ENCODE peak calls at places on chromosomes 16 and 17, in seven cellular contexts. E, M, Z, W, P, O and I are unnamed samples.

GRCh38 chr16:72501739-72502653 is 330.0 kb upstream of the PMFBP1 start:
- DNase-seq in E (peak), M (peak), Z (peak), W (peak), P (peak), O (no peak), I (no peak)

GRCh38 chr17:45131616-45132301 is 556 bp downstream of the PLCD3 start:
- DNase-seq in E (peak), M (peak), Z (peak), W (no peak), P (no peak), O (peak), I (no peak)

GRCh38 chr17:50170662-50171370 is 5.0 kb downstream of the SGCA start:
- DNase-seq in E (no peak), M (no peak), Z (no peak), W (no peak), P (no peak), O (peak), I (no peak)

GRCh38 chr16:1945559-1946391 is 2.8 kb upstream of the MSRB1 start:
- DNase-seq in E (no peak), M (no peak), Z (no peak), W (no peak), P (no peak), O (peak), I (no peak)

GRCh38 chr16:86041807-86042206 is 142.8 kb downstream of the IRF8 start:
- DNase-seq in E (no peak), M (no peak), Z (no peak), W (no peak), P (no peak), O (no peak), I (no peak)

GRCh38 chr17:67994827-67995567 is 1.3 kb downstream of the C17orf58 start:
- DNase-seq in E (no peak), M (peak), Z (no peak), W (no peak), P (peak), O (no peak), I (no peak)

GRCh38 chr17:29291163-29291752 is 2.7 kb downstream of the NUFIP2 start:
- DNase-seq in E (no peak), M (peak), Z (peak), W (no peak), P (peak), O (no peak), I (no peak)

GRCh38 chr17:38602453-38602852 is 3.3 kb downstream of the SRCIN1 start:
- DNase-seq in E (no peak), M (peak), Z (no peak), W (no peak), P (no peak), O (no peak), I (no peak)

GRCh38 chr16:9053006-9053601 is 38.3 kb upstream of the HAPSTR1 start:
- DNase-seq in E (no peak), M (peak), Z (no peak), W (peak), P (no peak), O (peak), I (no peak)

GRCh38 chr17:1649844-1650409 is at the start of gene RILP:
- DNase-seq in E (no peak), M (no peak), Z (no peak), W (no peak), P (no peak), O (peak), I (no peak)

GRCh38 chr17:2911035-2911754 is 115.0 kb downstream of the RAP1GAP2 start:
- DNase-seq in E (no peak), M (no peak), Z (no peak), W (no peak), P (no peak), O (no peak), I (no peak)

GRCh38 chr17:49963626-49964538 is 5.1 kb upstream of the DLX4 start:
- DNase-seq in E (no peak), M (no peak), Z (no peak), W (no peak), P (no peak), O (no peak), I (no peak)

GRCh38 chr16:19860146-19861030 is 24.3 kb downstream of the GPRC5B start:
- DNase-seq in E (no peak), M (peak), Z (no peak), W (no peak), P (no peak), O (peak), I (no peak)

GRCh38 chr17:73307130-73307529 is 4.7 kb downstream of the CDC42EP4 start:
- DNase-seq in E (no peak), M (no peak), Z (no peak), W (peak), P (no peak), O (peak), I (no peak)

GRCh38 chr16:10828851-10829331 is 10.3 kb upstream of the TVP23A start:
- DNase-seq in E (no peak), M (peak), Z (no peak), W (peak), P (peak), O (peak), I (peak)

GRCh38 chr17:12637015-12637414 is 28.7 kb upstream of the MYOCD start:
- DNase-seq in E (no peak), M (peak), Z (no peak), W (no peak), P (peak), O (no peak), I (no peak)

GRCh38 chr16:1688807-1689560 is 10.9 kb downstream of the JPT2 start:
- DNase-seq in E (no peak), M (no peak), Z (no peak), W (no peak), P (no peak), O (no peak), I (no peak)

GRCh38 chr16:10575506-10576130 is 4.8 kb downstream of the EMP2 start:
- DNase-seq in E (no peak), M (peak), Z (no peak), W (no peak), P (no peak), O (no peak), I (no peak)

GRCh38 chr17:17001874-17002520 is 30.1 kb upstream of the TNFRSF13B start:
- DNase-seq in E (peak), M (peak), Z (peak), W (peak), P (no peak), O (peak), I (no peak)

GRCh38 chr17:7133424-7133823 is 18.8 kb upstream of the ASGR2 start:
- DNase-seq in E (no peak), M (peak), Z (no peak), W (no peak), P (no peak), O (peak), I (no peak)

GRCh38 chr16:69417537-69418199 is 6.8 kb upstream of the CYB5B start:
- DNase-seq in E (no peak), M (peak), Z (no peak), W (peak), P (no peak), O (no peak), I (no peak)

GRCh38 chr17:72345083-72345482 is 224.3 kb downstream of the SOX9 start:
- DNase-seq in E (no peak), M (no peak), Z (no peak), W (no peak), P (no peak), O (no peak), I (no peak)

GRCh38 chr17:3497101-3497500 is 21.3 kb downstream of the ASPA start:
- DNase-seq in E (no peak), M (no peak), Z (no peak), W (no peak), P (no peak), O (no peak), I (no peak)

GRCh38 chr16:83409347-83409746 is 398.4 kb upstream of the HSBP1 start:
- DNase-seq in E (no peak), M (no peak), Z (no peak), W (no peak), P (no peak), O (no peak), I (no peak)